ENCODE peak calls at places on chromosome 22, in four cellular contexts. One of them, this sample, is unnamed.
A peak's percentile ranks its signal among the peaks of the same experiment; 100 is the strongest.

GRCh38 chr22:37469416-37470086 is 16.6 kb downstream of the MFNG start:
- DNase-seq in globus pallidus: no peak
- DNase-seq in stimulated activated CD4-positive, alpha-beta T cell treated with anti-CD3 and anti-CD28 coated beads, Interleukin-15, amount 100 ng/mL, for 48 hours: no peak
- DNase-seq in activated CD4-positive, alpha-beta T cell treated with anti-CD3 and anti-CD28 coated beads for 24 hours: no peak
- DNase-seq in this sample: no peak

GRCh38 chr22:48316245-48316875 is 1511.3 kb downstream of the BRD1 start:
- DNase-seq in stimulated activated CD4-positive, alpha-beta T cell treated with anti-CD3 and anti-CD28 coated beads, Interleukin-15, amount 100 ng/mL, for 48 hours: no peak
- DNase-seq in activated CD4-positive, alpha-beta T cell treated with anti-CD3 and anti-CD28 coated beads for 24 hours: no peak
- DNase-seq in globus pallidus: no peak
- DNase-seq in this sample: no peak

GRCh38 chr22:43831561-43832392 is 19.7 kb upstream of the EFCAB6 start:
- DNase-seq in stimulated activated CD4-positive, alpha-beta T cell treated with anti-CD3 and anti-CD28 coated beads, Interleukin-15, amount 100 ng/mL, for 48 hours: no peak
- DNase-seq in globus pallidus: no peak
- DNase-seq in activated CD4-positive, alpha-beta T cell treated with anti-CD3 and anti-CD28 coated beads for 24 hours: no peak
- DNase-seq in this sample: no peak

GRCh38 chr22:23509571-23510302 is 70.4 kb downstream of the IGLL1 start:
- DNase-seq in activated CD4-positive, alpha-beta T cell treated with anti-CD3 and anti-CD28 coated beads for 24 hours: no peak
- DNase-seq in globus pallidus: no peak
- DNase-seq in stimulated activated CD4-positive, alpha-beta T cell treated with anti-CD3 and anti-CD28 coated beads, Interleukin-15, amount 100 ng/mL, for 48 hours: no peak
- DNase-seq in this sample: no peak

GRCh38 chr22:17698948-17699347 is 60.4 kb downstream of the BCL2L13 start:
- DNase-seq in globus pallidus: no peak
- DNase-seq in activated CD4-positive, alpha-beta T cell treated with anti-CD3 and anti-CD28 coated beads for 24 hours: no peak
- DNase-seq in stimulated activated CD4-positive, alpha-beta T cell treated with anti-CD3 and anti-CD28 coated beads, Interleukin-15, amount 100 ng/mL, for 48 hours: no peak
- DNase-seq in this sample: peak; percentile 21

GRCh38 chr22:44667829-44668189 is 34.2 kb upstream of the PRR5 start:
- DNase-seq in globus pallidus: no peak
- DNase-seq in activated CD4-positive, alpha-beta T cell treated with anti-CD3 and anti-CD28 coated beads for 24 hours: no peak
- DNase-seq in stimulated activated CD4-positive, alpha-beta T cell treated with anti-CD3 and anti-CD28 coated beads, Interleukin-15, amount 100 ng/mL, for 48 hours: no peak
- DNase-seq in this sample: no peak

GRCh38 chr22:50444663-50445062 is 30.2 kb downstream of the SBF1 start:
- DNase-seq in stimulated activated CD4-positive, alpha-beta T cell treated with anti-CD3 and anti-CD28 coated beads, Interleukin-15, amount 100 ng/mL, for 48 hours: no peak
- DNase-seq in globus pallidus: no peak
- DNase-seq in activated CD4-positive, alpha-beta T cell treated with anti-CD3 and anti-CD28 coated beads for 24 hours: no peak
- DNase-seq in this sample: no peak

GRCh38 chr22:44340271-44341239 is 27.8 kb upstream of the SHISAL1 start:
- DNase-seq in activated CD4-positive, alpha-beta T cell treated with anti-CD3 and anti-CD28 coated beads for 24 hours: no peak
- DNase-seq in stimulated activated CD4-positive, alpha-beta T cell treated with anti-CD3 and anti-CD28 coated beads, Interleukin-15, amount 100 ng/mL, for 48 hours: no peak
- DNase-seq in globus pallidus: no peak
- DNase-seq in this sample: no peak

GRCh38 chr22:19106886-19107729 is 15.1 kb downstream of the DGCR2 start:
- DNase-seq in stimulated activated CD4-positive, alpha-beta T cell treated with anti-CD3 and anti-CD28 coated beads, Interleukin-15, amount 100 ng/mL, for 48 hours: no peak
- DNase-seq in activated CD4-positive, alpha-beta T cell treated with anti-CD3 and anti-CD28 coated beads for 24 hours: no peak
- DNase-seq in globus pallidus: no peak
- DNase-seq in this sample: no peak

GRCh38 chr22:23285734-23286133 is 105.4 kb downstream of the BCR start:
- DNase-seq in activated CD4-positive, alpha-beta T cell treated with anti-CD3 and anti-CD28 coated beads for 24 hours: no peak
- DNase-seq in globus pallidus: no peak
- DNase-seq in stimulated activated CD4-positive, alpha-beta T cell treated with anti-CD3 and anti-CD28 coated beads, Interleukin-15, amount 100 ng/mL, for 48 hours: no peak
- DNase-seq in this sample: no peak

GRCh38 chr22:39738746-39739145 is 154.8 kb downstream of the ENTHD1 start:
- DNase-seq in activated CD4-positive, alpha-beta T cell treated with anti-CD3 and anti-CD28 coated beads for 24 hours: no peak
- DNase-seq in globus pallidus: no peak
- DNase-seq in stimulated activated CD4-positive, alpha-beta T cell treated with anti-CD3 and anti-CD28 coated beads, Interleukin-15, amount 100 ng/mL, for 48 hours: no peak
- DNase-seq in this sample: no peak

GRCh38 chr22:30889268-30889995 is 79.1 kb downstream of the MORC2 start:
- DNase-seq in activated CD4-positive, alpha-beta T cell treated with anti-CD3 and anti-CD28 coated beads for 24 hours: no peak
- DNase-seq in globus pallidus: no peak
- DNase-seq in stimulated activated CD4-positive, alpha-beta T cell treated with anti-CD3 and anti-CD28 coated beads, Interleukin-15, amount 100 ng/mL, for 48 hours: no peak
- DNase-seq in this sample: no peak

GRCh38 chr22:35480627-35481565 is 59.7 kb upstream of the RASD2 start:
- DNase-seq in activated CD4-positive, alpha-beta T cell treated with anti-CD3 and anti-CD28 coated beads for 24 hours: no peak
- DNase-seq in stimulated activated CD4-positive, alpha-beta T cell treated with anti-CD3 and anti-CD28 coated beads, Interleukin-15, amount 100 ng/mL, for 48 hours: no peak
- DNase-seq in globus pallidus: no peak
- DNase-seq in this sample: peak; percentile 14

GRCh38 chr22:26800858-26801257 is 143.5 kb downstream of the MIAT start:
- DNase-seq in activated CD4-positive, alpha-beta T cell treated with anti-CD3 and anti-CD28 coated beads for 24 hours: no peak
- DNase-seq in globus pallidus: no peak
- DNase-seq in stimulated activated CD4-positive, alpha-beta T cell treated with anti-CD3 and anti-CD28 coated beads, Interleukin-15, amount 100 ng/mL, for 48 hours: no peak
- DNase-seq in this sample: no peak

GRCh38 chr22:39204216-39204615 is 40.6 kb downstream of the PDGFB start:
- DNase-seq in activated CD4-positive, alpha-beta T cell treated with anti-CD3 and anti-CD28 coated beads for 24 hours: no peak
- DNase-seq in globus pallidus: no peak
- DNase-seq in stimulated activated CD4-positive, alpha-beta T cell treated with anti-CD3 and anti-CD28 coated beads, Interleukin-15, amount 100 ng/mL, for 48 hours: no peak
- DNase-seq in this sample: no peak

GRCh38 chr22:37267128-37267587 is 15.2 kb upstream of the CYTH4 start:
- DNase-seq in globus pallidus: no peak
- DNase-seq in activated CD4-positive, alpha-beta T cell treated with anti-CD3 and anti-CD28 coated beads for 24 hours: peak; percentile 48
- DNase-seq in stimulated activated CD4-positive, alpha-beta T cell treated with anti-CD3 and anti-CD28 coated beads, Interleukin-15, amount 100 ng/mL, for 48 hours: peak; percentile 39
- DNase-seq in this sample: peak; percentile 29

GRCh38 chr22:35230839-35231584 is 26.3 kb upstream of the HMGXB4 start:
- DNase-seq in activated CD4-positive, alpha-beta T cell treated with anti-CD3 and anti-CD28 coated beads for 24 hours: no peak
- DNase-seq in globus pallidus: no peak
- DNase-seq in stimulated activated CD4-positive, alpha-beta T cell treated with anti-CD3 and anti-CD28 coated beads, Interleukin-15, amount 100 ng/mL, for 48 hours: no peak
- DNase-seq in this sample: peak; percentile 31

GRCh38 chr22:22710719-22711531 is 66.5 kb downstream of the GGTLC2 start:
- DNase-seq in activated CD4-positive, alpha-beta T cell treated with anti-CD3 and anti-CD28 coated beads for 24 hours: peak; percentile 69
- DNase-seq in globus pallidus: no peak
- DNase-seq in stimulated activated CD4-positive, alpha-beta T cell treated with anti-CD3 and anti-CD28 coated beads, Interleukin-15, amount 100 ng/mL, for 48 hours: peak; percentile 40
- DNase-seq in this sample: no peak

GRCh38 chr22:36823177-36823839 is 6.5 kb upstream of the PVALB start:
- DNase-seq in stimulated activated CD4-positive, alpha-beta T cell treated with anti-CD3 and anti-CD28 coated beads, Interleukin-15, amount 100 ng/mL, for 48 hours: no peak
- DNase-seq in globus pallidus: no peak
- DNase-seq in activated CD4-positive, alpha-beta T cell treated with anti-CD3 and anti-CD28 coated beads for 24 hours: no peak
- DNase-seq in this sample: no peak

GRCh38 chr22:26674211-26675190 is 17.1 kb downstream of the MIAT start:
- DNase-seq in activated CD4-positive, alpha-beta T cell treated with anti-CD3 and anti-CD28 coated beads for 24 hours: no peak
- DNase-seq in stimulated activated CD4-positive, alpha-beta T cell treated with anti-CD3 and anti-CD28 coated beads, Interleukin-15, amount 100 ng/mL, for 48 hours: no peak
- DNase-seq in globus pallidus: no peak
- DNase-seq in this sample: no peak

GRCh38 chr22:45876136-45877035 is 100.6 kb downstream of the WNT7B start:
- DNase-seq in activated CD4-positive, alpha-beta T cell treated with anti-CD3 and anti-CD28 coated beads for 24 hours: no peak
- DNase-seq in stimulated activated CD4-positive, alpha-beta T cell treated with anti-CD3 and anti-CD28 coated beads, Interleukin-15, amount 100 ng/mL, for 48 hours: no peak
- DNase-seq in globus pallidus: no peak
- DNase-seq in this sample: no peak

GRCh38 chr22:45233827-45234226 is 6.9 kb downstream of the KIAA0930 start:
- DNase-seq in stimulated activated CD4-positive, alpha-beta T cell treated with anti-CD3 and anti-CD28 coated beads, Interleukin-15, amount 100 ng/mL, for 48 hours: no peak
- DNase-seq in activated CD4-positive, alpha-beta T cell treated with anti-CD3 and anti-CD28 coated beads for 24 hours: no peak
- DNase-seq in globus pallidus: no peak
- DNase-seq in this sample: no peak

GRCh38 chr22:32830473-32830872 is 29.0 kb downstream of the TIMP3 start:
- DNase-seq in activated CD4-positive, alpha-beta T cell treated with anti-CD3 and anti-CD28 coated beads for 24 hours: no peak
- DNase-seq in stimulated activated CD4-positive, alpha-beta T cell treated with anti-CD3 and anti-CD28 coated beads, Interleukin-15, amount 100 ng/mL, for 48 hours: no peak
- DNase-seq in globus pallidus: no peak
- DNase-seq in this sample: no peak

GRCh38 chr22:49956418-49956770 is 4.2 kb upstream of the PIM3 start:
- DNase-seq in globus pallidus: no peak
- DNase-seq in stimulated activated CD4-positive, alpha-beta T cell treated with anti-CD3 and anti-CD28 coated beads, Interleukin-15, amount 100 ng/mL, for 48 hours: no peak
- DNase-seq in activated CD4-positive, alpha-beta T cell treated with anti-CD3 and anti-CD28 coated beads for 24 hours: no peak
- DNase-seq in this sample: no peak

GRCh38 chr22:49585695-49586243 is 241.9 kb downstream of the BRD1 start:
- DNase-seq in activated CD4-positive, alpha-beta T cell treated with anti-CD3 and anti-CD28 coated beads for 24 hours: no peak
- DNase-seq in stimulated activated CD4-positive, alpha-beta T cell treated with anti-CD3 and anti-CD28 coated beads, Interleukin-15, amount 100 ng/mL, for 48 hours: no peak
- DNase-seq in globus pallidus: no peak
- DNase-seq in this sample: no peak

GRCh38 chr22:40178417-40179409 is 988 bp downstream of the TNRC6B start:
- DNase-seq in activated CD4-positive, alpha-beta T cell treated with anti-CD3 and anti-CD28 coated beads for 24 hours: peak; percentile 21
- DNase-seq in stimulated activated CD4-positive, alpha-beta T cell treated with anti-CD3 and anti-CD28 coated beads, Interleukin-15, amount 100 ng/mL, for 48 hours: no peak
- DNase-seq in globus pallidus: peak; percentile 57
- DNase-seq in this sample: peak; percentile 8

GRCh38 chr22:26658671-26659478 is 1.5 kb downstream of the MIAT start:
- DNase-seq in stimulated activated CD4-positive, alpha-beta T cell treated with anti-CD3 and anti-CD28 coated beads, Interleukin-15, amount 100 ng/mL, for 48 hours: peak; percentile 80
- DNase-seq in activated CD4-positive, alpha-beta T cell treated with anti-CD3 and anti-CD28 coated beads for 24 hours: peak; percentile 72
- DNase-seq in globus pallidus: no peak
- DNase-seq in this sample: peak; percentile 73

GRCh38 chr22:19082793-19083192 is 39.4 kb downstream of the DGCR2 start:
- DNase-seq in stimulated activated CD4-positive, alpha-beta T cell treated with anti-CD3 and anti-CD28 coated beads, Interleukin-15, amount 100 ng/mL, for 48 hours: no peak
- DNase-seq in globus pallidus: no peak
- DNase-seq in activated CD4-positive, alpha-beta T cell treated with anti-CD3 and anti-CD28 coated beads for 24 hours: no peak
- DNase-seq in this sample: no peak

GRCh38 chr22:38177926-38178604 is 3.6 kb downstream of the PLA2G6 start:
- DNase-seq in globus pallidus: peak; percentile 77
- DNase-seq in stimulated activated CD4-positive, alpha-beta T cell treated with anti-CD3 and anti-CD28 coated beads, Interleukin-15, amount 100 ng/mL, for 48 hours: no peak
- DNase-seq in activated CD4-positive, alpha-beta T cell treated with anti-CD3 and anti-CD28 coated beads for 24 hours: no peak
- DNase-seq in this sample: peak; percentile 83

GRCh38 chr22:45008853-45009751 is 703 bp downstream of the PHF21B start:
- DNase-seq in activated CD4-positive, alpha-beta T cell treated with anti-CD3 and anti-CD28 coated beads for 24 hours: no peak
- DNase-seq in stimulated activated CD4-positive, alpha-beta T cell treated with anti-CD3 and anti-CD28 coated beads, Interleukin-15, amount 100 ng/mL, for 48 hours: no peak
- DNase-seq in globus pallidus: peak; percentile 42
- DNase-seq in this sample: no peak

GRCh38 chr22:43829904-43830851 is 18.1 kb upstream of the EFCAB6 start:
- DNase-seq in stimulated activated CD4-positive, alpha-beta T cell treated with anti-CD3 and anti-CD28 coated beads, Interleukin-15, amount 100 ng/mL, for 48 hours: no peak
- DNase-seq in globus pallidus: no peak
- DNase-seq in activated CD4-positive, alpha-beta T cell treated with anti-CD3 and anti-CD28 coated beads for 24 hours: no peak
- DNase-seq in this sample: peak; percentile 6

GRCh38 chr22:38230916-38231315 is 29.1 kb downstream of the MAFF start:
- DNase-seq in globus pallidus: no peak
- DNase-seq in stimulated activated CD4-positive, alpha-beta T cell treated with anti-CD3 and anti-CD28 coated beads, Interleukin-15, amount 100 ng/mL, for 48 hours: no peak
- DNase-seq in activated CD4-positive, alpha-beta T cell treated with anti-CD3 and anti-CD28 coated beads for 24 hours: no peak
- DNase-seq in this sample: no peak

GRCh38 chr22:49201046-49201970 is 626.4 kb downstream of the BRD1 start:
- DNase-seq in globus pallidus: no peak
- DNase-seq in activated CD4-positive, alpha-beta T cell treated with anti-CD3 and anti-CD28 coated beads for 24 hours: no peak
- DNase-seq in stimulated activated CD4-positive, alpha-beta T cell treated with anti-CD3 and anti-CD28 coated beads, Interleukin-15, amount 100 ng/mL, for 48 hours: no peak
- DNase-seq in this sample: no peak

GRCh38 chr22:30598986-30599385 is 7.3 kb upstream of the PES1 start:
- DNase-seq in globus pallidus: no peak
- DNase-seq in activated CD4-positive, alpha-beta T cell treated with anti-CD3 and anti-CD28 coated beads for 24 hours: no peak
- DNase-seq in stimulated activated CD4-positive, alpha-beta T cell treated with anti-CD3 and anti-CD28 coated beads, Interleukin-15, amount 100 ng/mL, for 48 hours: no peak
- DNase-seq in this sample: no peak

GRCh38 chr22:48849963-48850657 is 977.6 kb downstream of the BRD1 start:
- DNase-seq in activated CD4-positive, alpha-beta T cell treated with anti-CD3 and anti-CD28 coated beads for 24 hours: no peak
- DNase-seq in globus pallidus: no peak
- DNase-seq in stimulated activated CD4-positive, alpha-beta T cell treated with anti-CD3 and anti-CD28 coated beads, Interleukin-15, amount 100 ng/mL, for 48 hours: no peak
- DNase-seq in this sample: no peak

GRCh38 chr22:48943567-48944432 is 883.9 kb downstream of the BRD1 start:
- DNase-seq in globus pallidus: peak; percentile 78
- DNase-seq in activated CD4-positive, alpha-beta T cell treated with anti-CD3 and anti-CD28 coated beads for 24 hours: no peak
- DNase-seq in stimulated activated CD4-positive, alpha-beta T cell treated with anti-CD3 and anti-CD28 coated beads, Interleukin-15, amount 100 ng/mL, for 48 hours: no peak
- DNase-seq in this sample: no peak

This sample was measured in MV-4-11.